ENCODE peak calls at places on chromosomes 6 and 20, in four cellular contexts. One of them, this sample, is unnamed.

GRCh38 chr20:29687438-29687837 is 1570.0 kb upstream of the DEFB115 start:
- DNase-seq in stomach: no peak
- DNase-seq in suprapubic skin: no peak
- DNase-seq in K562: peak
- DNase-seq in this sample: no peak

GRCh38 chr6:125154184-125155135 is 887 bp downstream of the TPD52L1 start:
- DNase-seq in suprapubic skin: no peak
- DNase-seq in K562: peak
- DNase-seq in stomach: no peak
- DNase-seq in this sample: peak

GRCh38 chr6:41039060-41039998 is at the start of gene UNC5CL:
- DNase-seq in stomach: peak
- DNase-seq in K562: peak
- DNase-seq in suprapubic skin: no peak
- DNase-seq in this sample: no peak

GRCh38 chr6:106884576-106884975 is 90.0 kb downstream of the CD24 start:
- DNase-seq in stomach: no peak
- DNase-seq in K562: no peak
- DNase-seq in suprapubic skin: no peak
- DNase-seq in this sample: no peak

GRCh38 chr6:158756977-158757752 is 62.0 kb downstream of the EZR start:
- DNase-seq in K562: no peak
- DNase-seq in stomach: peak
- DNase-seq in suprapubic skin: peak
- DNase-seq in this sample: no peak

GRCh38 chr20:15992564-15992963 is 580.7 kb downstream of the KIF16B start:
- DNase-seq in suprapubic skin: no peak
- DNase-seq in K562: no peak
- DNase-seq in stomach: no peak
- DNase-seq in this sample: no peak

GRCh38 chr6:144216668-144217218 is 66.4 kb downstream of the STX11 start:
- DNase-seq in stomach: no peak
- DNase-seq in K562: no peak
- DNase-seq in suprapubic skin: no peak
- DNase-seq in this sample: no peak

GRCh38 chr20:54350415-54350814 is 125.0 kb upstream of the DOK5 start:
- DNase-seq in stomach: no peak
- DNase-seq in K562: no peak
- DNase-seq in suprapubic skin: no peak
- DNase-seq in this sample: no peak

GRCh38 chr6:39452746-39453145 is 130.2 kb upstream of the KCNK16 start:
- DNase-seq in suprapubic skin: no peak
- DNase-seq in K562: no peak
- DNase-seq in stomach: no peak
- DNase-seq in this sample: no peak

GRCh38 chr20:43949741-43950618 is 35.3 kb downstream of the TOX2 start:
- DNase-seq in K562: peak
- DNase-seq in suprapubic skin: no peak
- DNase-seq in stomach: peak
- DNase-seq in this sample: no peak

GRCh38 chr20:46849751-46850150 is 44.9 kb upstream of the EYA2 start:
- DNase-seq in K562: no peak
- DNase-seq in suprapubic skin: no peak
- DNase-seq in stomach: no peak
- DNase-seq in this sample: no peak

GRCh38 chr6:111129003-111129402 is 41.7 kb downstream of the SLC16A10 start:
- DNase-seq in suprapubic skin: no peak
- DNase-seq in K562: no peak
- DNase-seq in stomach: peak
- DNase-seq in this sample: peak

GRCh38 chr20:11499235-11499634 is 418.5 kb upstream of the BTBD3 start:
- DNase-seq in K562: no peak
- DNase-seq in suprapubic skin: no peak
- DNase-seq in stomach: no peak
- DNase-seq in this sample: no peak

GRCh38 chr6:38876470-38876869 is 161.4 kb downstream of the DNAH8 start:
- DNase-seq in suprapubic skin: no peak
- DNase-seq in K562: no peak
- DNase-seq in stomach: no peak
- DNase-seq in this sample: no peak

GRCh38 chr6:75155586-75155985 is 50.3 kb downstream of the COL12A1 start:
- DNase-seq in K562: no peak
- DNase-seq in suprapubic skin: no peak
- DNase-seq in stomach: no peak
- DNase-seq in this sample: no peak

GRCh38 chr20:542777-543368 is 717 bp downstream of the CSNK2A1 start:
- DNase-seq in K562: peak
- DNase-seq in stomach: peak
- DNase-seq in suprapubic skin: no peak
- DNase-seq in this sample: no peak

GRCh38 chr6:103707596-103708325 is 1152.0 kb downstream of the HACE1 start:
- DNase-seq in K562: no peak
- DNase-seq in suprapubic skin: no peak
- DNase-seq in stomach: no peak
- DNase-seq in this sample: no peak

GRCh38 chr6:127464881-127465459 is 5.8 kb upstream of the KIAA0408 start:
- DNase-seq in stomach: peak
- DNase-seq in K562: peak
- DNase-seq in suprapubic skin: peak
- DNase-seq in this sample: peak

GRCh38 chr20:61459705-61460104 is 207.6 kb downstream of the CDH4 start:
- DNase-seq in stomach: no peak
- DNase-seq in K562: no peak
- DNase-seq in suprapubic skin: peak
- DNase-seq in this sample: no peak

GRCh38 chr6:170028629-170029345 is 262.1 kb downstream of the DLL1 start:
- DNase-seq in K562: no peak
- DNase-seq in suprapubic skin: peak
- DNase-seq in stomach: peak
- DNase-seq in this sample: peak

GRCh38 chr20:63009988-63010769 is 3.4 kb upstream of the BHLHE23 start:
- DNase-seq in suprapubic skin: no peak
- DNase-seq in stomach: peak
- DNase-seq in K562: peak
- DNase-seq in this sample: no peak

GRCh38 chr20:45963059-45964011 is 8.7 kb downstream of the ZNF335 start:
- DNase-seq in stomach: no peak
- DNase-seq in suprapubic skin: no peak
- DNase-seq in K562: peak
- DNase-seq in this sample: peak

GRCh38 chr20:17227199-17227535 is 327 bp downstream of the PCSK2 start:
- DNase-seq in stomach: no peak
- DNase-seq in K562: no peak
- DNase-seq in suprapubic skin: no peak
- DNase-seq in this sample: no peak

GRCh38 chr6:134331255-134331654 is 13.3 kb upstream of the SGK1 start:
- DNase-seq in suprapubic skin: no peak
- DNase-seq in stomach: no peak
- DNase-seq in K562: no peak
- DNase-seq in this sample: no peak

GRCh38 chr20:19524691-19525090 is 233.4 kb upstream of the RIN2 start:
- DNase-seq in K562: no peak
- DNase-seq in suprapubic skin: no peak
- DNase-seq in stomach: no peak
- DNase-seq in this sample: no peak

GRCh38 chr20:50020283-50020682 is 37.5 kb downstream of the SNAI1 start:
- DNase-seq in K562: no peak
- DNase-seq in suprapubic skin: no peak
- DNase-seq in stomach: no peak
- DNase-seq in this sample: no peak

GRCh38 chr20:62219992-62220665 is at the start of gene HRH3:
- DNase-seq in K562: peak
- DNase-seq in suprapubic skin: no peak
- DNase-seq in stomach: peak
- DNase-seq in this sample: no peak

GRCh38 chr20:17538517-17539170 is 7.5 kb upstream of the BFSP1 start:
- DNase-seq in K562: no peak
- DNase-seq in stomach: no peak
- DNase-seq in suprapubic skin: no peak
- DNase-seq in this sample: no peak

GRCh38 chr20:32560482-32560988 is 24.6 kb downstream of the NOL4L start:
- DNase-seq in suprapubic skin: no peak
- DNase-seq in K562: no peak
- DNase-seq in stomach: no peak
- DNase-seq in this sample: no peak
- TF ChIP-seq EP300 in suprapubic skin: no peak
- TF ChIP-seq EP300 in K562: no peak
- TF ChIP-seq EP300 in stomach: no peak
- TF ChIP-seq EP300 in this sample: no peak

GRCh38 chr20:56361888-56362287 is 3.1 kb downstream of the FAM210B start:
- DNase-seq in suprapubic skin: no peak
- DNase-seq in K562: peak
- DNase-seq in stomach: no peak
- DNase-seq in this sample: no peak

GRCh38 chr20:56358600-56359211 is at the start of gene FAM210B:
- DNase-seq in K562: peak
- DNase-seq in suprapubic skin: peak
- DNase-seq in stomach: peak
- DNase-seq in this sample: peak

GRCh38 chr20:56359212-56360132 is 698 bp downstream of the FAM210B start:
- DNase-seq in stomach: peak
- DNase-seq in suprapubic skin: peak
- DNase-seq in K562: peak
- DNase-seq in this sample: peak

GRCh38 chr20:56360899-56361199 is 2.1 kb downstream of the FAM210B start:
- DNase-seq in K562: peak
- DNase-seq in stomach: no peak
- DNase-seq in suprapubic skin: no peak
- DNase-seq in this sample: no peak

DNA sequence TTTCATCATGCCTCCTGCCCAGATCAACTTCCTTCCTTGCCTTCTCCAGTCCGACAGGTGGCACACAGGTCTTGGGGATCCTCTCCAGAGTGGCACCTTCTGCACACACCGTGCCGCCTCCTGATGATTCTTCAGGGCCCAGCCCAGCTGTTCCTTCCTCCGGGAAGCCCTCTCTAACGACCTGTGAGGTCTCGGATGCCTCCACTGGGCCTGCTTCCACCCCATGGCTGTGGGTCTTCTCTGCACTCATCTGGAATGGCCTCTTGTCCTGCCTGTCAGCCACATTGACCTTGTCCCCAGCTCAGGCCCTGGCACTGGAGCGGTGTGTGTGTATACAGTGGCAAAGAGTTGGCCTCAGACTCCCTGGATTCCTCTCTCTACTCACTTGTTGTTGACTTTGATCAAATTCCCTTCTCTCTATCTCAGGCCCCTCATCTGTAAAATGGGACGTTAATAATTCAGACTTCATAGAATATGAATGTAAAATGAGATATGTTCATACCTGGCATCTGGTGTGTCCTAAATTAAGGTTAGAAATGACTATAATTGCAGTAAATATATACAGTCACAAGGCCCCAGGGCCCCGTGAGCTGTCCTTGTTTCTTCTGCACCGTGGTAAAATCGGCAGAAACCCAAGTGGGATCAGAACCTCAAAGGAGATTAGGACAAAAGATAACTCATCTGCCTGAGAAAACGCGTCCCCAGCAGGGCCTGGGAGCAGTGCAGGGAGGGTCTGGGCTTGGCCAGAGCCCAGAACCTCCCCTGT is 1.5 kb downstream of the FAM210B start:
- DNase-seq in K562: peak
- DNase-seq in stomach: no peak
- DNase-seq in suprapubic skin: no peak
- DNase-seq in this sample: no peak
- TF ChIP-seq EP300 in K562: no peak
- TF ChIP-seq EP300 in stomach: no peak
- TF ChIP-seq EP300 in suprapubic skin: no peak
- TF ChIP-seq EP300 in this sample: no peak

DNA sequence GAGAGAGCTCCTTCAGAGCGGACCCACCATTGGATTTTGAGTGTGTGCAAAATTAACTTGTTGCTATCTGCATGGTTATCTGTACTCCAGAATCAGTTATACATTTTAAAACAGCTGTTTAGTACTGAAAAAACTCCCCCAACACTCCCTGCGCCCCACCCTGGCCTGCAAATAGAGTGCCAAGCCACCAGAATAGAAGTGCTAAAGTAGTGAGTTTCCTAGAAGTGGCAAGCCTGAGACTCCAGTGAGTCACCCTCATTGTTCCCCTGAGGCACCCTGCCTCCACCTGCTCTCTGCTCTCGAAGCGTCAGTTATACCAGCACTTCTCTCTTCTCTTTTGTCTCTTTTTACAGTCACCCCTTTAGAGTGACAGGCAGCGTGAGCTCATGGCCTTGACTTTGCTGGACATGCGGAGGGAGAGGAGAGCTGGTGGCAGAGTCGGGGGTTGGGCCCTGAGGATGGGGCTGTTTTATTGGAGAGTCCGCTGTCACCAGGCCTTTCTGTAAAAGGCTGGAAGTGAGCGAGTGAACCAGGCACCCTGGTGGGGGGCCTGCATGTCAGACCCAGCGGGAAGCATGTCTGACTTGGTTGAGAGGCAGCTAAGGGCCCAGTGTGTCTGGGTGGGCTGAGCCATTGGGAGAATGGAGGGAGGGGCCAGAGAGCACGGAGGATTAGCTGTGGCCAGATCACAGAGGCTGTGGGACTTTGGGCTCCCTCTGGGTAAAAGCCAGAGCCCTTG is 10.4 kb downstream of the IGF2R start:
- DNase-seq in suprapubic skin: no peak
- DNase-seq in K562: peak
- DNase-seq in stomach: peak
- DNase-seq in this sample: no peak
- TF ChIP-seq EP300 in suprapubic skin: no peak
- TF ChIP-seq EP300 in K562: no peak
- TF ChIP-seq EP300 in stomach: no peak
- TF ChIP-seq EP300 in this sample: no peak

GRCh38 chr6:141203902-141204575 is 928.7 kb upstream of the GJE1 start:
- DNase-seq in stomach: no peak
- DNase-seq in K562: no peak
- DNase-seq in suprapubic skin: no peak
- DNase-seq in this sample: no peak
- TF ChIP-seq EP300 in stomach: no peak
- TF ChIP-seq EP300 in K562: no peak
- TF ChIP-seq EP300 in suprapubic skin: no peak
- TF ChIP-seq EP300 in this sample: no peak

DNA sequence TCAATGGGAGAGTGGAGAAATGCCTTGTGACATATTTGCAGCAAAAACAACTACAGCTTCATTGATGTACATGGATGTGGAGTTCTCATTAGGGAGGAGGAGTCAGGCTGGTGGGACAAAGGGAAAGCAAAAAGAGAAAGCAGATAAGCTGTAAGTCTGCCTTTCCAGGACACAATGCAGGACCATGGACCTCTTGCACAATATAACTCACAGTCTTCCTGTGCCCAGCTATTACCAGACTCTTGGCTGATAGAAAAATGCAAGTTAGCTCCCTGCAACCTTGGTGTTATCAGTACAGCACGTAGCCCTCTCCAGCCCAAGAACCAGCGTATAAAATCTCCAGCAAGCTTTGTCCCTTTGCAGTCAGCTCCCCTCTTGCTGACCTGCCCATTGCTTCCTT is 232.3 kb downstream of the NFATC2 start:
- DNase-seq in stomach: no peak
- DNase-seq in K562: no peak
- DNase-seq in suprapubic skin: no peak
- DNase-seq in this sample: no peak
- TF ChIP-seq EP300 in stomach: no peak
- TF ChIP-seq EP300 in K562: no peak
- TF ChIP-seq EP300 in suprapubic skin: no peak
- TF ChIP-seq EP300 in this sample: no peak